ENCODE peak calls at places on chromosome 20, in four cellular contexts. V is GM13976, L is glomerular endothelial cell, Z is NB4. S is an unnamed sample.

GRCh38 chr20:48456361-48457184 is 371.2 kb downstream of the PREX1 start:
- DNase-seq in V (peak), L (no peak), Z (no peak), S (no peak)

GRCh38 chr20:43583982-43584432 is 6.7 kb upstream of the IFT52 start:
- DNase-seq in V (no peak), L (no peak), Z (peak), S (peak)

GRCh38 chr20:34271961-34272360 is 30.7 kb downstream of the ASIP start:
- DNase-seq in V (no peak), L (no peak), Z (no peak), S (no peak)

GRCh38 chr20:58711266-58712051 is 18.9 kb downstream of the NPEPL1 start:
- DNase-seq in V (no peak), L (no peak), Z (peak), S (no peak)

GRCh38 chr20:43840382-43841070 is 74.1 kb upstream of the TOX2 start:
- DNase-seq in V (peak), L (no peak), Z (peak), S (peak)

GRCh38 chr20:3873507-3873906 is 15.7 kb upstream of the PANK2 start:
- DNase-seq in V (no peak), L (no peak), Z (no peak), S (no peak)

GRCh38 chr20:46708172-46708860 is 1.1 kb upstream of the SLC2A10 start:
- DNase-seq in V (no peak), L (no peak), Z (no peak), S (no peak)

GRCh38 chr20:21557246-21557982 is 43.5 kb upstream of the NKX2-2 start:
- DNase-seq in V (no peak), L (no peak), Z (no peak), S (no peak)

GRCh38 chr20:48760403-48760889 is 67.4 kb downstream of the PREX1 start:
- DNase-seq in V (peak), L (peak), Z (peak), S (peak)

GRCh38 chr20:51154708-51155690 is 132.1 kb upstream of the KCNG1 start:
- DNase-seq in V (no peak), L (no peak), Z (no peak), S (no peak)

GRCh38 chr20:6819599-6819998 is 52.1 kb downstream of the BMP2 start:
- DNase-seq in V (no peak), L (no peak), Z (no peak), S (no peak)

GRCh38 chr20:32672982-32673727 is 586 bp downstream of the C20orf203 start:
- DNase-seq in V (peak), L (no peak), Z (peak), S (peak)

GRCh38 chr20:47817573-47817972 is 32.3 kb upstream of the SULF2 start:
- DNase-seq in V (no peak), L (no peak), Z (no peak), S (no peak)

GRCh38 chr20:21981179-21981578 is 275.7 kb downstream of the PAX1 start:
- DNase-seq in V (no peak), L (no peak), Z (no peak), S (no peak)

GRCh38 chr20:13059398-13060136 is 50.8 kb downstream of the SPTLC3 start:
- DNase-seq in V (no peak), L (no peak), Z (no peak), S (no peak)

GRCh38 chr20:56249244-56249955 is 868 bp downstream of the MC3R start:
- DNase-seq in V (peak), L (no peak), Z (peak), S (peak)

GRCh38 chr20:610130-611046 is at the start of gene TCF15:
- DNase-seq in V (peak), L (no peak), Z (no peak), S (peak)

GRCh38 chr20:438581-439469 is 23.5 kb downstream of the TBC1D20 start:
- DNase-seq in V (peak), L (no peak), Z (no peak), S (peak)

GRCh38 chr20:32184953-32185603 is 22.5 kb downstream of the PLAGL2 start:
- DNase-seq in V (no peak), L (no peak), Z (no peak), S (no peak)